ENCODE peak calls at places on chromosomes 12 and 14, in five cellular contexts. P, Q, G, K and S are unnamed samples. For H3K4me1, the result is how much of the 10 kb centered on the place peaks cover.

GRCh38 chr12:62582065-62582366 is 115.4 kb downstream of the MON2 start:
- DNase-seq in P (no peak), Q (peak), G (no peak), K (no peak), S (no peak)

GRCh38 chr12:124518051-124518932 is 49.1 kb downstream of the NCOR2 start:
- DNase-seq in P (peak), Q (peak), G (no peak), K (peak), S (no peak)

GRCh38 chr12:117093918-117094630 is 5.1 kb downstream of the TESC start:
- DNase-seq in P (no peak), Q (no peak), G (no peak), K (no peak), S (no peak)

GRCh38 chr12:64018524-64018923 is 174.0 kb downstream of the SRGAP1 start:
- DNase-seq in P (no peak), Q (no peak), G (no peak), K (no peak), S (no peak)

GRCh38 chr12:9727813-9728212 is 5.1 kb downstream of the CLECL1 start:
- DNase-seq in P (no peak), Q (no peak), G (no peak), K (no peak), S (no peak)

GRCh38 chr12:25977047-25977446 is 18.6 kb downstream of the RASSF8 start:
- DNase-seq in P (no peak), Q (no peak), G (no peak), K (peak), S (no peak)

GRCh38 chr12:82757059-82757458 is 70.4 kb downstream of the TMTC2 start:
- DNase-seq in P (no peak), Q (peak), G (no peak), K (no peak), S (no peak)

GRCh38 chr14:105532735-105533141 is 6.4 kb downstream of the TMEM121 start:
- DNase-seq in P (no peak), Q (peak), G (no peak), K (peak), S (no peak)

GRCh38 chr12:125284087-125284486 is 218.9 kb downstream of the AACS start:
- DNase-seq in P (no peak), Q (no peak), G (no peak), K (no peak), S (no peak)

DNA sequence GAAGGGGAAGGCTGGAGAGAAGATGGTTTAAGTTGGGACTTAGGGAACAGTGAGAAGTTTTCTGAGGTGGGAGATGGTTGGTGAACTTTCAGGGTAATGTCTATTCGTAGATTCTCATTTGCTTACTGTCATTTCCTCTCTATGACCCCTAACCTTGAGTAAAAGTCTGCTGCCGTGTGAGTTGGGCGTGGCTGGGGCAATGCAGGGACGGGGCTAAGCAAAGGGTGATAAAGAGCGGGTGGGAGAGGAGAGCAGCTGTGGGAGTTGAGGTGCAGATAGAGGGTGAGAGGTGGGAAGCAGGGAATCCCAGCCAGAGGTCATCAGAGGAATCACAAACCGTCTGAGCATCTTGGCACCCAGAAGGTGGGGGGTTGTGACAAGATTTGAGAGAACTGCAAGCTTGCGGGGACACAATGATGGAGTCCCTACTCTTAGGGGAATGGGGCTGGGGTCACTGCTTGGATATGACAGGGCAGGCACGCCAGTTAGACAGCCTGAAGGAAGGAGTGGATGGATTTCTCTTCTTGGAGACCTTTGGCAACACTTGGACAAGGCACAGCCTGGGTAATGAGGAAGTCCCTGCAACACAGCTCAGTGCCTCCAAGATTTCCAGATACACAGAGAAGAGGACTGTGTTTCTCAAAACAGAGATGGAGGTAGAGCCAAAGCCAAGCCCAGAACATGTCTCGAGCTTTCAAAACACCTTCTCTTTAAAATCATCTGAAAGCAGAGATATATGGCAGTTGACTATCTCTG is 45.9 kb upstream of the CTDSP2 start:
- DNase-seq in P (no peak), Q (no peak), G (no peak), K (no peak), S (no peak)
- H3K4me1 ChIP-seq in P (half or more), Q (half or more), G (under half), K (half or more), S (half or more)

GRCh38 chr14:106838991-106839769 is 1312.8 kb downstream of the TMEM121 start:
- DNase-seq in P (no peak), Q (no peak), G (no peak), K (no peak), S (no peak)

GRCh38 chr14:106840258-106840657 is 1313.9 kb downstream of the TMEM121 start:
- DNase-seq in P (no peak), Q (no peak), G (no peak), K (no peak), S (no peak)

GRCh38 chr14:106842687-106843086 is 1316.3 kb downstream of the TMEM121 start:
- DNase-seq in P (no peak), Q (no peak), G (no peak), K (no peak), S (no peak)

GRCh38 chr14:106841701-106842100 is 1315.3 kb downstream of the TMEM121 start:
- DNase-seq in P (no peak), Q (no peak), G (no peak), K (no peak), S (no peak)

GRCh38 chr14:106837870-106838269 is 1311.5 kb downstream of the TMEM121 start:
- DNase-seq in P (no peak), Q (no peak), G (no peak), K (no peak), S (no peak)
- H3K4me3 ChIP-seq in P (no peak), Q (no peak), G (no peak), K (no peak), S (no peak)

GRCh38 chr14:50047274-50047676 is 69.1 kb downstream of the VCPKMT start:
- DNase-seq in P (no peak), Q (no peak), G (no peak), K (no peak), S (no peak)

GRCh38 chr14:50045039-50045711 is 71.2 kb downstream of the VCPKMT start:
- DNase-seq in P (no peak), Q (peak), G (no peak), K (peak), S (peak)

GRCh38 chr14:50041980-50042379 is 74.4 kb downstream of the VCPKMT start:
- DNase-seq in P (no peak), Q (no peak), G (no peak), K (no peak), S (no peak)

GRCh38 chr14:50045837-50046236 is 70.5 kb downstream of the VCPKMT start:
- DNase-seq in P (no peak), Q (no peak), G (no peak), K (no peak), S (no peak)

GRCh38 chr14:50044040-50044651 is 72.2 kb downstream of the VCPKMT start:
- DNase-seq in P (no peak), Q (peak), G (no peak), K (no peak), S (peak)
- H3K4me1 ChIP-seq in P (under half), Q (under half), G (under half), K (under half), S (half or more)

GRCh38 chr12:109310247-109311125 is 1.4 kb upstream of the FOXN4 start:
- DNase-seq in P (no peak), Q (no peak), G (no peak), K (no peak), S (no peak)
- H3K4me3 ChIP-seq in P (peak), Q (peak), G (peak), K (no peak), S (no peak)

DNA sequence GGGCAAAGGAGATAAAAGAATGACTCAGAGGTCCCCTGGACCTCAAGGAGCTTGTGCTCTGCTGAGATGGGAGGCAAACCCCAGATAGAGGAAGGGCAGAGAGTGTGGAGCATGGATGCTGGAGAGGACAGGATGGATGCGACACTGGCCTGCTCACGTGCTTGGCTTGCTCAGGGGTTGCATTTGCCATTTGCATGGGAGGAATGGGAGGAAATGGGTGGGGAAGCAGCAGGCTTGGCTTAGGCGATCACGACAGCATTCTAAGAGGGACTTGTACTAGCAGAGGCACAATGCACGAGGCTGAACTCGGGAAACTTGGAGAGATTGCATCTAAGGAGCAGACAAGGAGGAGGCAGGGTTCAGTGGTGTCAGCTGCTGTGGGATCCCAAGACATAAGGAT is 19.8 kb downstream of the CD9 start:
- DNase-seq in P (no peak), Q (no peak), G (no peak), K (no peak), S (no peak)
- H3K4me1 ChIP-seq in P (under half), Q (under half), G (under half), K (under half), S (under half)

DNA sequence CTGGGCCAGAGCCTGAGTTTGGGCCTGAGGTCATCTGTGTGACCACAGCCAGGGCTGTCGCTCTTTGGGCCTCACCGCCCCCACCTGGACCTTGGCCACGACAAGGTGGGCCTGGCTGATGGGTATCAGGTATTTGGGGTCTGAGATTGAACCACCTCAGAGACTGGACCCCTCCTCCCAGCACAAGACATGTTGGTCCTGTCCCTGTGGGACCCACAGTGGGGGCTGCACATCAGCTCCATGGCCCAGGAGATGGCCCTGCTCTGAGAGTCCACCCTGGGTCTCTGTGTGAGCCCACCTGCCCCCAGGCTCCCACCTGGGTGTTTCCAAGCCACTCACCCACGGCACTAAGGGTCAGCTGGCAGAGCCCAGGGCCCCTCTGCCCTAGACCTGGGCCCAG is 20.6 kb downstream of the BEGAIN start:
- DNase-seq in P (no peak), Q (no peak), G (no peak), K (no peak), S (no peak)
- H3K4me3 ChIP-seq in P (peak), Q (no peak), G (no peak), K (no peak), S (no peak)

GRCh38 chr14:101899263-101899662 is 65.1 kb upstream of the DYNC1H1 start:
- DNase-seq in P (no peak), Q (no peak), G (no peak), K (no peak), S (no peak)
- H3K4me1 ChIP-seq in P (under half), Q (under half), G (under half), K (under half), S (under half)

DNA sequence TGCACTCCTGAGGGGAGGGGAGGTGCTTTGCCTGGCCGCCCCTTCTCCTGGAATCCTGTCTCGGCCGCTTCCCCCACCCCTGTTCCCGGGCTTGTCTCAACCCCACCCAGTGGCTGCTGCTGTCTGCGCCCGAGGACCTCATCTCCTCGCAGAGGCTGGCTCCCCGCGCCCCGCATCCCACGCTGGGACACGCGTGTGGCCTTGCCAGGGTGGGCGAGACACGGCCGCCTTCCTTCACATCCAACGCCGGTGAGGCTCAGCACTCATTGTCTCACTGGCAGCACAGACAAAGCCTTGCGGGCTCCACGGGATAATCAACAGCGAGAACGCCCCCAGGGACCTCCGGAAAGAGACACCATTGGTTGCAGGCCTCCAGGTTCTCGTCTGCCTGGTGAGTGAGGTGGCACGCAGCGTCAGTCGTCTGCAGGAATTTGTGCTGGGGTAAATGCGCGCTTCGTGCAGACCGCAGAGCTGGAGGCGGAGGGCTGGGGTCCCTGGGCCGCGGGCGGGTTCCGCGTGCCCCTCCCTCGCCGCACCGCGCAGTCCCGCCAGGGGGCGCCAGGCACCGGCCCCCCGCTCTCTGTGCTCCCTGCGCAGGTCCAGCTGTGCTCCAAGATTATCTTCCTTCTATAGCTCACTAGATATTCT is 26.8 kb downstream of the CCDC177 start:
- DNase-seq in P (no peak), Q (peak), G (peak), K (no peak), S (no peak)
- H3K4me3 ChIP-seq in P (no peak), Q (peak), G (peak), K (no peak), S (no peak)